ENCODE peak calls at places on chromosome 13, in seven cellular contexts. One of them, this sample, is unnamed.

GRCh38 chr13:35838356-35838755 is 292.8 kb downstream of the DCLK1 start:
- DNase-seq in body of pancreas: no peak
- DNase-seq in fibroblast of lung: peak; percentile 96
- DNase-seq in kidney: no peak
- DNase-seq in A549: no peak
- DNase-seq in SJSA1: peak; percentile 76
- DNase-seq in A673: no peak
- DNase-seq in this sample: no peak

GRCh38 chr13:58933475-58933874 is 1230.3 kb downstream of the DIAPH3 start:
- DNase-seq in fibroblast of lung: no peak
- DNase-seq in A549: no peak
- DNase-seq in SJSA1: no peak
- DNase-seq in body of pancreas: no peak
- DNase-seq in kidney: no peak
- DNase-seq in A673: no peak
- DNase-seq in this sample: no peak

GRCh38 chr13:39682310-39682709 is 26.8 kb downstream of the COG6 start:
- DNase-seq in body of pancreas: no peak
- DNase-seq in fibroblast of lung: no peak
- DNase-seq in kidney: no peak
- DNase-seq in A549: no peak
- DNase-seq in SJSA1: no peak
- DNase-seq in A673: no peak
- DNase-seq in this sample: no peak

GRCh38 chr13:24763596-24764275 is at the start of gene RNF17:
- DNase-seq in SJSA1: no peak
- DNase-seq in A673: no peak
- DNase-seq in A549: no peak
- DNase-seq in fibroblast of lung: no peak
- DNase-seq in kidney: no peak
- DNase-seq in body of pancreas: no peak
- DNase-seq in this sample: no peak

GRCh38 chr13:95714142-95714832 is 37.3 kb downstream of the DNAJC3 start:
- DNase-seq in A673: no peak
- DNase-seq in SJSA1: peak; percentile 18
- DNase-seq in kidney: no peak
- DNase-seq in fibroblast of lung: peak; percentile 83
- DNase-seq in body of pancreas: no peak
- DNase-seq in A549: peak; percentile 22
- DNase-seq in this sample: no peak

GRCh38 chr13:28552288-28552687 is 57.4 kb upstream of the FLT1 start:
- DNase-seq in A673: peak; percentile 39
- DNase-seq in SJSA1: no peak
- DNase-seq in body of pancreas: no peak
- DNase-seq in kidney: no peak
- DNase-seq in fibroblast of lung: no peak
- DNase-seq in A549: no peak
- DNase-seq in this sample: no peak

GRCh38 chr13:23985846-23986245 is 88.5 kb upstream of the C1QTNF9B start:
- DNase-seq in body of pancreas: no peak
- DNase-seq in fibroblast of lung: no peak
- DNase-seq in SJSA1: no peak
- DNase-seq in A673: peak; percentile 58
- DNase-seq in A549: no peak
- DNase-seq in kidney: no peak
- DNase-seq in this sample: no peak

GRCh38 chr13:113083402-113084061 is 22.1 kb upstream of the F7 start:
- DNase-seq in A673: peak; percentile 67
- DNase-seq in A549: no peak
- DNase-seq in kidney: peak; percentile 64
- DNase-seq in fibroblast of lung: peak; percentile 30
- DNase-seq in SJSA1: no peak
- DNase-seq in body of pancreas: no peak
- DNase-seq in this sample: no peak

GRCh38 chr13:73224708-73225107 is 165.9 kb downstream of the KLF5 start:
- DNase-seq in fibroblast of lung: peak; percentile 72
- DNase-seq in body of pancreas: no peak
- DNase-seq in kidney: no peak
- DNase-seq in A549: no peak
- DNase-seq in SJSA1: no peak
- DNase-seq in A673: no peak
- DNase-seq in this sample: no peak

DNA sequence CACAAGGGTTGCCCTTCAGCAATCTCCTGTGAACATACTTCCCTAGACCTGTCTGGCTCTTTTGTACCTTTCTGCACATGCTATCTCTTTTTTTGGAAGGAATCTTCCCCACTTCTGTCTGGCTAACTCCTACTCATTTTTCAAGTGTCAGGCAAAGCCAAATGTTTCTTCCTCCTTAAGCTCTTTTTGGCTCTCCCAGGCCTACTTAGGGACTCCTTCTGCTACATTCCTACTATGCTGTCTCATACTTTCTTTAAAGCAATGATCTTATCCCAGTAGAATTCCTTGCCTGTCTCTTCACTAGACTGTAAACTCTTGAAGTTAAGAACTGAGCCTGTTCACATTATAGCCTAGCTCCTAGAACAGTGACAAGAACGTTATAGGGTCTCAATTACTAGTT is 114.9 kb upstream of the WASF3 start:
- DNase-seq in SJSA1: no peak
- DNase-seq in fibroblast of lung: peak; percentile 87
- DNase-seq in A673: no peak
- DNase-seq in body of pancreas: no peak
- DNase-seq in A549: no peak
- DNase-seq in kidney: no peak
- DNase-seq in this sample: no peak
- H3K27ac ChIP-seq in SJSA1: no peak overlapping the region
- H3K27ac ChIP-seq in fibroblast of lung: no peak overlapping the region
- H3K27ac ChIP-seq in A673: no peak overlapping the region
- H3K27ac ChIP-seq in body of pancreas: no peak overlapping the region
- H3K27ac ChIP-seq in A549: no peak overlapping the region
- H3K27ac ChIP-seq in kidney: no peak overlapping the region
- H3K27ac ChIP-seq in this sample: no peak overlapping the region

GRCh38 chr13:110409581-110409992 is 102.5 kb downstream of the COL4A2 start:
- DNase-seq in A673: peak; percentile 31
- DNase-seq in A549: no peak
- DNase-seq in SJSA1: peak; percentile 100
- DNase-seq in fibroblast of lung: peak; percentile 93
- DNase-seq in kidney: peak; percentile 84
- DNase-seq in body of pancreas: no peak
- DNase-seq in this sample: no peak

GRCh38 chr13:110410000-110410399 is 102.9 kb downstream of the COL4A2 start:
- DNase-seq in kidney: no peak
- DNase-seq in fibroblast of lung: no peak
- DNase-seq in A673: no peak
- DNase-seq in SJSA1: no peak
- DNase-seq in A549: no peak
- DNase-seq in body of pancreas: no peak
- DNase-seq in this sample: no peak

GRCh38 chr13:110407531-110407930 is 100.4 kb downstream of the COL4A2 start:
- DNase-seq in SJSA1: peak; percentile 52
- DNase-seq in body of pancreas: no peak
- DNase-seq in A549: no peak
- DNase-seq in fibroblast of lung: no peak
- DNase-seq in kidney: no peak
- DNase-seq in A673: no peak
- DNase-seq in this sample: no peak

GRCh38 chr13:110407021-110407420 is 99.9 kb downstream of the COL4A2 start:
- DNase-seq in SJSA1: no peak
- DNase-seq in kidney: no peak
- DNase-seq in A549: no peak
- DNase-seq in body of pancreas: no peak
- DNase-seq in fibroblast of lung: no peak
- DNase-seq in A673: no peak
- DNase-seq in this sample: no peak

DNA sequence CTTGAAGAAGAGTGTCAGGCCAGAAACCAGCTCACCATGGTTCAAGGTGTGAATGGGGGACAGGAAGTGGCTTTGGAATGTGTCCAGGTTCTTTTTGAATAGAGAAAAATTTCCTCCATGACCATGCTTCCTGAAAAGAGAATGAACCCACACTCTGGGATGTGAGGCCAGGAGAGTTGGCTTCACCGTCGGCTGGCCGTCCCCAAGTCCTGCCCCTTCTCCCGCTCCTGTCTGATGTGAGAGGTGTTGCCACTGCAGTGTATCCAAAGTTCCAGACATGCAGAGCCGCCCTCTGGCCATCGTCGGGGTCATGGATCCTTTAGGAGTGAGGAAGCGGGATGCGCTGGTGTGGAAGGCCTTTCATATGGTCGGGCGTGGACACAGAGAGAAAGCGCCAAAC is 101.2 kb downstream of the COL4A2 start:
- DNase-seq in A673: no peak
- DNase-seq in SJSA1: peak; percentile 74
- DNase-seq in body of pancreas: no peak
- DNase-seq in A549: no peak
- DNase-seq in kidney: no peak
- DNase-seq in fibroblast of lung: peak; percentile 41
- DNase-seq in this sample: no peak
- H3K4me1 ChIP-seq in A673: peaks cover 30% of the 10 kb centered on the region
- H3K4me1 ChIP-seq in SJSA1: peaks cover 97% of the 10 kb centered on the region
- H3K4me1 ChIP-seq in body of pancreas: peaks cover 20% of the 10 kb centered on the region
- H3K4me1 ChIP-seq in A549: peaks cover 24% of the 10 kb centered on the region
- H3K4me1 ChIP-seq in kidney: peaks cover 41% of the 10 kb centered on the region
- H3K4me1 ChIP-seq in fibroblast of lung: peaks cover 67% of the 10 kb centered on the region
- H3K4me1 ChIP-seq in this sample: no peaks in the 10 kb centered on the region

GRCh38 chr13:97256343-97256783 is 34.2 kb downstream of the MBNL2 start:
- DNase-seq in fibroblast of lung: peak; percentile 99
- DNase-seq in A673: no peak
- DNase-seq in body of pancreas: peak; percentile 35
- DNase-seq in kidney: no peak
- DNase-seq in A549: peak; percentile 64
- DNase-seq in SJSA1: peak; percentile 70
- DNase-seq in this sample: no peak

GRCh38 chr13:97257800-97258799 is 36.0 kb downstream of the MBNL2 start:
- DNase-seq in A673: peak; percentile 73
- DNase-seq in A549: peak; percentile 85
- DNase-seq in kidney: peak; percentile 89
- DNase-seq in fibroblast of lung: peak; percentile 96
- DNase-seq in SJSA1: peak; percentile 88
- DNase-seq in body of pancreas: peak; percentile 80
- DNase-seq in this sample: peak; percentile 77

GRCh38 chr13:97257228-97257755 is 35.2 kb downstream of the MBNL2 start:
- DNase-seq in A673: no peak
- DNase-seq in body of pancreas: no peak
- DNase-seq in fibroblast of lung: no peak
- DNase-seq in kidney: no peak
- DNase-seq in SJSA1: no peak
- DNase-seq in A549: no peak
- DNase-seq in this sample: no peak

GRCh38 chr13:97259787-97260641 is 37.9 kb downstream of the MBNL2 start:
- DNase-seq in A673: no peak
- DNase-seq in A549: peak; percentile 40
- DNase-seq in kidney: no peak
- DNase-seq in body of pancreas: no peak
- DNase-seq in SJSA1: peak; percentile 35
- DNase-seq in fibroblast of lung: peak; percentile 84
- DNase-seq in this sample: no peak

DNA sequence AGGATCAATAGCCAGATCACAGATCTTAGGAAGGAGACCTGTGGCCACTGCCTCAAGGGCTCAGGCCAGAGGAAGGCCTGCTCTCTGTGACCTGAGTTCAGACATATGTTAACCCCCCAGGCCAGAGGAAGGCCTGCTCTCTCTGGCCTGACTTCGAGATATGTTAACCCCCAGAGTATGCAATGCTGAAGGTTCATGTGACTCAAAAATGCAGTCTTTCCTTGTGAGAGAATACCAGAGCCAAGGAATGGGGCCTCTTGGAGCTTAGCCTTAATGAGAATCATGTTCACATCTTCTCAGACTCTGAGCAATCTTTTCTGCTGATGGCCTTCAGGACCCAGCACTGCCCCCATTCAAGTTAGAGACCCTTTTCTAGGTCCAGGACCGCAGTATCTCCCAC is 36.7 kb downstream of the MBNL2 start:
- DNase-seq in SJSA1: no peak
- DNase-seq in fibroblast of lung: peak; percentile 78
- DNase-seq in kidney: no peak
- DNase-seq in A673: no peak
- DNase-seq in body of pancreas: no peak
- DNase-seq in A549: no peak
- DNase-seq in this sample: no peak
- H3K27ac ChIP-seq in SJSA1: peak overlapping the region; percentile 93
- H3K27ac ChIP-seq in fibroblast of lung: peak overlapping the region; percentile 96
- H3K27ac ChIP-seq in kidney: peak overlapping the region; percentile 26
- H3K27ac ChIP-seq in A673: no peak overlapping the region
- H3K27ac ChIP-seq in body of pancreas: peak overlapping the region; percentile 85
- H3K27ac ChIP-seq in A549: peak overlapping the region; percentile 99
- H3K27ac ChIP-seq in this sample: peak overlapping the region; percentile 90

DNA sequence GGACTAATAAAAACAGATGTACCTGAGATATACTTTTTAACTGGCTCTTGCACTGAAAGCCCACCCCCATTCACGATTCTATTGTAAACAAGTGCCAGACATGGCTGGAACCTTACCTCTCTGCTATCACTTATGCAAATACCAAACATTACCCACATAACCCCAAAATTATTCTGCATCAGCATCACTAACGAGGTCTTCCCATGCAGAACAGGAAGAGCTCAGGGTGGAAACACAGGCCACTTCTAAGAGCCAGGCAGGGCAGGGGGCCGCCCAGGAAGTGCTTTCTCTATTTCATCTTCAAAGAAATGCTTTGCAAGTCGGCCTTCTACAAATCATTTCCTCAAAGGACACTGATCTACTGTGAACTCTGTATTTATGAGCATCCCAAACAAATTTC is 7.3 kb downstream of the IRS2 start:
- DNase-seq in kidney: no peak
- DNase-seq in SJSA1: no peak
- DNase-seq in body of pancreas: no peak
- DNase-seq in A549: no peak
- DNase-seq in fibroblast of lung: peak; percentile 29
- DNase-seq in A673: peak; percentile 65
- DNase-seq in this sample: no peak
- H3K4me1 ChIP-seq in kidney: peaks cover 26% of the 10 kb centered on the region
- H3K4me1 ChIP-seq in SJSA1: peaks cover 74% of the 10 kb centered on the region
- H3K4me1 ChIP-seq in body of pancreas: peaks cover 73% of the 10 kb centered on the region
- H3K4me1 ChIP-seq in A549: peaks cover 43% of the 10 kb centered on the region
- H3K4me1 ChIP-seq in fibroblast of lung: peaks cover 3% of the 10 kb centered on the region
- H3K4me1 ChIP-seq in A673: peaks cover 26% of the 10 kb centered on the region
- H3K4me1 ChIP-seq in this sample: peaks cover 46% of the 10 kb centered on the region

DNA sequence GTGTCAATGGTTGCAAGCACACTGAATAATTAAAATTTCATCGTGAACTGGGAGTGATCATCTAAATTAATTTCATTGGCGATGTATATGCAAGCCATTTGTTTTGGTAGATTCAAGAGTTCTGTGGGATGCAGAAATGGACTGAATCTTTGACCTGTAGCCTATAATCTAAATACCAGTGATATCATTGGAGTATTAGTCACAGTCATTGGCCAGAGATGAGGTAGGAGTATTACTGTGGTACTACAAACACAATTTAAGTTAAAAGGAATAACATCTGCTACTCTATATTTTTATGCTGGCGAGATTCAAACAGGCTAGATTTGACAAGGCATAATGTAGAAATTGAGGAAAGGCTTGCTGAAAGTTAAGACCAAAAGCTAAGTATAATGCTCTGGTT is 14.0 kb downstream of the FRY start:
- DNase-seq in body of pancreas: no peak
- DNase-seq in kidney: no peak
- DNase-seq in fibroblast of lung: no peak
- DNase-seq in A549: no peak
- DNase-seq in A673: no peak
- DNase-seq in SJSA1: no peak
- DNase-seq in this sample: no peak
- H3K27ac ChIP-seq in body of pancreas: no peak overlapping the region
- H3K27ac ChIP-seq in kidney: no peak overlapping the region
- H3K27ac ChIP-seq in fibroblast of lung: no peak overlapping the region
- H3K27ac ChIP-seq in A549: no peak overlapping the region
- H3K27ac ChIP-seq in A673: no peak overlapping the region
- H3K27ac ChIP-seq in SJSA1: no peak overlapping the region
- H3K27ac ChIP-seq in this sample: no peak overlapping the region